ENCODE peak calls at places on chromosome 5, in seven cellular contexts. One of them, this sample, is unnamed.

GRCh38 chr5:133410335-133410828 is 202.0 kb downstream of the FSTL4 start:
- DNase-seq in HL-60: no peak
- DNase-seq in GM12865: no peak
- DNase-seq in spleen: no peak
- DNase-seq in breast epithelium: no peak
- DNase-seq in uterus: no peak
- DNase-seq in heart left ventricle: no peak
- DNase-seq in this sample: no peak

GRCh38 chr5:139792218-139792617 is 3.4 kb upstream of the PSD2 start:
- DNase-seq in heart left ventricle: no peak
- DNase-seq in spleen: no peak
- DNase-seq in HL-60: no peak
- DNase-seq in breast epithelium: no peak
- DNase-seq in uterus: no peak
- DNase-seq in GM12865: no peak
- DNase-seq in this sample: no peak

GRCh38 chr5:124729687-124730359 is 16.6 kb downstream of the ZNF608 start:
- DNase-seq in breast epithelium: no peak
- DNase-seq in HL-60: no peak
- DNase-seq in uterus: no peak
- DNase-seq in GM12865: peak
- DNase-seq in heart left ventricle: no peak
- DNase-seq in spleen: no peak
- DNase-seq in this sample: no peak

GRCh38 chr5:122355324-122355723 is 43.3 kb downstream of the SNCAIP start:
- DNase-seq in GM12865: no peak
- DNase-seq in HL-60: no peak
- DNase-seq in uterus: no peak
- DNase-seq in breast epithelium: no peak
- DNase-seq in heart left ventricle: no peak
- DNase-seq in spleen: no peak
- DNase-seq in this sample: no peak

GRCh38 chr5:69084903-69085302 is 8.9 kb upstream of the SLC30A5 start:
- DNase-seq in heart left ventricle: no peak
- DNase-seq in spleen: no peak
- DNase-seq in GM12865: no peak
- DNase-seq in HL-60: no peak
- DNase-seq in breast epithelium: no peak
- DNase-seq in uterus: no peak
- DNase-seq in this sample: no peak

GRCh38 chr5:143679777-143680176 is 132.2 kb upstream of the HMHB1 start:
- DNase-seq in GM12865: no peak
- DNase-seq in spleen: no peak
- DNase-seq in HL-60: no peak
- DNase-seq in heart left ventricle: no peak
- DNase-seq in breast epithelium: no peak
- DNase-seq in uterus: no peak
- DNase-seq in this sample: no peak

GRCh38 chr5:93079046-93079445 is 502.0 kb downstream of the NR2F1-AS1 start:
- DNase-seq in heart left ventricle: no peak
- DNase-seq in spleen: no peak
- DNase-seq in uterus: no peak
- DNase-seq in breast epithelium: no peak
- DNase-seq in GM12865: no peak
- DNase-seq in HL-60: no peak
- DNase-seq in this sample: no peak

GRCh38 chr5:176986280-176986679 is 20.3 kb downstream of the UIMC1 start:
- DNase-seq in heart left ventricle: no peak
- DNase-seq in HL-60: no peak
- DNase-seq in uterus: no peak
- DNase-seq in breast epithelium: no peak
- DNase-seq in spleen: no peak
- DNase-seq in GM12865: no peak
- DNase-seq in this sample: no peak

GRCh38 chr5:131252824-131253171 is 11.1 kb upstream of the CDC42SE2 start:
- DNase-seq in HL-60: peak
- DNase-seq in uterus: peak
- DNase-seq in heart left ventricle: peak
- DNase-seq in GM12865: peak
- DNase-seq in breast epithelium: peak
- DNase-seq in spleen: peak
- DNase-seq in this sample: no peak

GRCh38 chr5:115136294-115136693 is 33.4 kb downstream of the TRIM36 start:
- DNase-seq in uterus: no peak
- DNase-seq in HL-60: no peak
- DNase-seq in GM12865: no peak
- DNase-seq in spleen: no peak
- DNase-seq in breast epithelium: no peak
- DNase-seq in heart left ventricle: no peak
- DNase-seq in this sample: no peak

DNA sequence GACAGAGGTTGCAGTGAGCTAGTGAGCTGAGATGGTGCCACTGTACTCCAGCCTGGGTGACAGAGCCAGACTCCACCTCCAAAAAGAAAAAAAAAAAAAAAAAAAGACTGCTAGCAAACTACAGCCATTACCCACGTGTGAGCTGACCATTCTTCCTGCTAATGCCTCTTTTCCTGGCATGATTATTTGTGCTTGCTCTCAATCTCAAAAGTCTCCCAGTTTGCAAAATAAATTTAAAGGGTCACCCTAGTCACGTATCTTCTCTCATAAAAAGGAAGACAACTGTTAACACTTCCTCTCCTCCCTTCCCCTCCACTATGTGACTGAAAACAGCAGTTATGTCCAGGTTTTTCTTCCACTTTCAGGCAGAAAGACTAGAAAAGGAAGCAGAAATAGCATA is 37.2 kb downstream of the TRIM36 start:
- DNase-seq in spleen: no peak
- DNase-seq in breast epithelium: no peak
- DNase-seq in GM12865: no peak
- DNase-seq in heart left ventricle: no peak
- DNase-seq in HL-60: peak
- DNase-seq in uterus: no peak
- DNase-seq in this sample: no peak
- H3K4me3 ChIP-seq in spleen: no peak
- H3K4me3 ChIP-seq in breast epithelium: no peak
- H3K4me3 ChIP-seq in GM12865: no peak
- H3K4me3 ChIP-seq in heart left ventricle: no peak
- H3K4me3 ChIP-seq in HL-60: no peak
- H3K4me3 ChIP-seq in uterus: no peak
- H3K4me3 ChIP-seq in this sample: no peak

GRCh38 chr5:109298794-109299193 is 111.0 kb downstream of the PJA2 start:
- DNase-seq in heart left ventricle: no peak
- DNase-seq in breast epithelium: no peak
- DNase-seq in HL-60: no peak
- DNase-seq in uterus: no peak
- DNase-seq in spleen: no peak
- DNase-seq in GM12865: no peak
- DNase-seq in this sample: no peak

GRCh38 chr5:109309326-109310063 is 100.3 kb downstream of the PJA2 start:
- DNase-seq in spleen: no peak
- DNase-seq in GM12865: no peak
- DNase-seq in uterus: no peak
- DNase-seq in heart left ventricle: no peak
- DNase-seq in breast epithelium: no peak
- DNase-seq in HL-60: no peak
- DNase-seq in this sample: no peak

GRCh38 chr5:109299557-109299956 is 110.2 kb downstream of the PJA2 start:
- DNase-seq in breast epithelium: no peak
- DNase-seq in uterus: no peak
- DNase-seq in HL-60: no peak
- DNase-seq in GM12865: no peak
- DNase-seq in heart left ventricle: no peak
- DNase-seq in spleen: no peak
- DNase-seq in this sample: peak

GRCh38 chr5:109307996-109308395 is 101.8 kb downstream of the PJA2 start:
- DNase-seq in HL-60: no peak
- DNase-seq in heart left ventricle: no peak
- DNase-seq in GM12865: no peak
- DNase-seq in uterus: no peak
- DNase-seq in spleen: no peak
- DNase-seq in breast epithelium: no peak
- DNase-seq in this sample: no peak

DNA sequence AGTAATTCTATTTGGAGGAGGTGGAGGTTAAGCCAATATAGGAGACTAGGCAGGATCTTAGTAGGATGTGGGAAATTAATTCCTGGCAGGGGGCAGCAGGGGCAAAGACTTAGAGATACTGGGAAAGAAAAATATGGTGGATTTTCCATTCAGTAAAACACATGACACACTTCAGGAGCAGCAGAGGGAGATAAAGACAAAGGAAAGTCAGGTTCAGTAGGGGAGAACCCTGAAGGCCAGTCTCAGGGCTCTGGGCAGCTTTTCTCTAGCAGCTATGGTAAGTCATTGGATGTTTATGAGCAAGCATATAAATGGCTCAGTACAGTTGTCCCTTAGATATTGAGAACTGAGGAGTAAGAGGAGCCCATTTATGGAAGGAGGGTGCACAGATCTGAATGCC is 105.5 kb downstream of the PJA2 start:
- DNase-seq in HL-60: no peak
- DNase-seq in uterus: no peak
- DNase-seq in breast epithelium: no peak
- DNase-seq in heart left ventricle: no peak
- DNase-seq in spleen: no peak
- DNase-seq in GM12865: no peak
- DNase-seq in this sample: no peak
- TF ChIP-seq CTCF in HL-60: no peak
- TF ChIP-seq CTCF in uterus: no peak
- TF ChIP-seq CTCF in breast epithelium: no peak
- TF ChIP-seq CTCF in heart left ventricle: no peak
- TF ChIP-seq CTCF in spleen: no peak
- TF ChIP-seq CTCF in GM12865: no peak
- TF ChIP-seq CTCF in this sample: no peak

GRCh38 chr5:180648658-180649296 is 623 bp downstream of the FLT4 start:
- DNase-seq in uterus: no peak
- DNase-seq in GM12865: no peak
- DNase-seq in HL-60: no peak
- DNase-seq in heart left ventricle: no peak
- DNase-seq in spleen: no peak
- DNase-seq in breast epithelium: no peak
- DNase-seq in this sample: no peak
- H3K4me3 ChIP-seq in uterus: no peak
- H3K4me3 ChIP-seq in GM12865: no peak
- H3K4me3 ChIP-seq in HL-60: no peak
- H3K4me3 ChIP-seq in heart left ventricle: peak
- H3K4me3 ChIP-seq in spleen: peak
- H3K4me3 ChIP-seq in breast epithelium: peak
- H3K4me3 ChIP-seq in this sample: no peak

DNA sequence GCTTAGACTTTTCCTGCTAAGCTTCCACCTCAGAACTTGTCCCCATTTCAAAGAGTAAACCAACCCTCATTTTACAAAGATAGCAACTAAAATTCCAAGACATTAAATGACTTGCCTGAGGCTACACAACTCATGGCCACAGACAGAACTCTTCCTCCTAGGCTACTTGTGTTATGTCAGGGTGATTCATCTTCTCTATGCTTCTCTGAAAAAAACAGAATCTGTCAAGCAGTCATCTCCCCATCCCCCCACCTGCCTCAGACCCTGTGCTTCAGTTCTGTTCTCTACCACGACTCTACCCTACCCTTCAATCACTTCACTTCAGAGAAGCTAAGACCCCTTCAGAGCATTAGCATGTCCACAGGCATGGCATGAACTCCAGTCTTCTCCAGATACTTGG is 277.8 kb upstream of the PTGER4 start:
- DNase-seq in uterus: no peak
- DNase-seq in GM12865: no peak
- DNase-seq in heart left ventricle: no peak
- DNase-seq in breast epithelium: no peak
- DNase-seq in spleen: no peak
- DNase-seq in HL-60: no peak
- DNase-seq in this sample: no peak
- TF ChIP-seq CTCF in uterus: no peak
- TF ChIP-seq CTCF in GM12865: no peak
- TF ChIP-seq CTCF in heart left ventricle: no peak
- TF ChIP-seq CTCF in breast epithelium: no peak
- TF ChIP-seq CTCF in spleen: no peak
- TF ChIP-seq CTCF in HL-60: no peak
- TF ChIP-seq CTCF in this sample: no peak

DNA sequence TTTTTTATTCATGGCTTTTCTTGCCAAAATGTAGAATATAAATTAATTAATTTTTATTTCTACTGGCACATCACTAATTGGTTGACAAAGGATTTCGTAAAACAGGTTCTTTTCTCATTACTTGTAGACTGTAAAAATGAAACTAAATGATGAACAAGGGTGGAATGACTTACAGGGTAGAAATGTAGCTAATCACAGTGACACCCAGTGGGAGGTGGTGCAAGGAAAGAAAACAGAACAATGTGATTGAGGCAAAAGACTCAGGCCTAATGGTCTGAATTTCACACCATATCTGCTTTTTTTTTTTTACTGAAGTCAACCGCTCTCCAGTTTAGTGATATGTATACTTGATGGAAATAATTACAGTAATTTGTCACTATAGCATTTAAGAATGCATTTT is 28.9 kb downstream of the GABRG2 start:
- DNase-seq in breast epithelium: no peak
- DNase-seq in spleen: no peak
- DNase-seq in uterus: no peak
- DNase-seq in GM12865: peak
- DNase-seq in HL-60: no peak
- DNase-seq in heart left ventricle: no peak
- DNase-seq in this sample: no peak
- H3K4me3 ChIP-seq in breast epithelium: no peak
- H3K4me3 ChIP-seq in spleen: no peak
- H3K4me3 ChIP-seq in uterus: no peak
- H3K4me3 ChIP-seq in GM12865: no peak
- H3K4me3 ChIP-seq in HL-60: no peak
- H3K4me3 ChIP-seq in heart left ventricle: no peak
- H3K4me3 ChIP-seq in this sample: no peak

DNA sequence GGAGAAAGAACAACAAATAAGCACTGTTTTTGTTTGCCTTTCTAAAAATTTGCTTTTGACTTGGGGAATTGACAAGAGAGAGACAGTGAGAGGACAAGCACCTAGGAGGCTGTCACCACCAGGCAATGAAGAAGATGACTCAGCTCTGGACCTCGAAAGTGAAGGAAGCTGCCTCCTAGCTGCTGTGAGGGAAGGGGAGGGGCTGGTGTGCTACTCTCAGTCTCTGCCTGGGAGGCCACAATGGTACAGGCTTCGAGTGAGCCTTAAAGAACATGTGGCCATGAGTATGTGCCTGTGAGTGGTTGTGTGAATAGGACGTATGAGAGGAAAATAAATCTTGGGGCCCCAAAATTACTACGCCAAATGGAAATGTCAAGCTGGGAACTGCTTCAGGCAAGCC is 7.1 kb upstream of the PLK2 start:
- DNase-seq in breast epithelium: no peak
- DNase-seq in uterus: no peak
- DNase-seq in GM12865: peak
- DNase-seq in HL-60: peak
- DNase-seq in heart left ventricle: no peak
- DNase-seq in spleen: no peak
- DNase-seq in this sample: peak
- TF ChIP-seq CTCF in breast epithelium: no peak
- TF ChIP-seq CTCF in uterus: no peak
- TF ChIP-seq CTCF in GM12865: no peak
- TF ChIP-seq CTCF in HL-60: no peak
- TF ChIP-seq CTCF in heart left ventricle: no peak
- TF ChIP-seq CTCF in spleen: no peak
- TF ChIP-seq CTCF in this sample: no peak